ENCODE peak calls at places on chromosomes 7 and 10, in six cellular contexts. E, C, Q, O, Z and M are unnamed samples.

GRCh38 chr10:29158066-29158465 is 130.8 kb upstream of the LYZL1 start:
- DNase-seq in E (no peak), Q (no peak), Z (no peak), O (no peak), C (no peak), M (no peak)

GRCh38 chr7:7793921-7794320 is 75.5 kb upstream of the RPA3 start:
- DNase-seq in O (no peak), Z (no peak), Q (peak), E (no peak), C (no peak), M (no peak)

GRCh38 chr7:69256634-69257081 is 341.6 kb upstream of the AUTS2 start:
- DNase-seq in Q (no peak), E (peak), Z (no peak), O (no peak), C (no peak), M (no peak)

GRCh38 chr7:123537026-123537642 is 2.7 kb upstream of the IQUB start:
- DNase-seq in Z (peak), O (no peak), Q (peak), E (no peak), C (no peak), M (no peak)

GRCh38 chr7:114413741-114414140 is 874 bp upstream of the FOXP2 start:
- DNase-seq in C (no peak), O (no peak), Z (no peak), Q (peak), E (no peak), M (no peak)

GRCh38 chr10:17910144-17910789 is 41.5 kb upstream of the SLC39A12 start:
- DNase-seq in Z (peak), E (no peak), O (no peak), C (no peak), Q (peak), M (peak)

GRCh38 chr10:93745411-93746065 is 12.2 kb upstream of the LGI1 start:
- DNase-seq in C (no peak), Q (peak), Z (no peak), O (no peak), E (no peak), M (peak)

GRCh38 chr7:135748770-135749169 is at the start of gene FAM180A:
- DNase-seq in O (no peak), C (no peak), Q (peak), Z (no peak), E (peak), M (peak)

GRCh38 chr10:5895804-5896203 is 5.8 kb downstream of the FBH1 start:
- DNase-seq in C (no peak), Z (no peak), O (no peak), Q (no peak), E (no peak), M (no peak)

GRCh38 chr7:28470344-28470743 is 58.0 kb downstream of the CREB5 start:
- DNase-seq in Z (no peak), C (no peak), Q (no peak), E (no peak), O (no peak), M (no peak)

GRCh38 chr7:117338020-117338419 is 15.2 kb upstream of the WNT2 start:
- DNase-seq in Q (peak), Z (no peak), C (no peak), E (no peak), O (no peak), M (no peak)

GRCh38 chr10:60728056-60728455 is 50.2 kb upstream of the CDK1 start:
- DNase-seq in Z (no peak), E (no peak), Q (no peak), C (no peak), O (no peak), M (no peak)

GRCh38 chr7:79988642-79989041 is 146.0 kb upstream of the GNAI1 start:
- DNase-seq in O (no peak), E (no peak), Z (no peak), C (no peak), Q (peak), M (no peak)

GRCh38 chr10:5568984-5569383 is 44.2 kb downstream of the CALML3 start:
- DNase-seq in E (no peak), Z (no peak), Q (no peak), C (no peak), O (no peak), M (no peak)

GRCh38 chr7:123824754-123825067 is 20.3 kb upstream of the HYAL4 start:
- DNase-seq in E (no peak), C (no peak), O (no peak), Z (peak), Q (no peak), M (no peak)

GRCh38 chr7:149856-150636 is 42.3 kb upstream of the FAM20C start:
- DNase-seq in Z (peak), O (peak), Q (no peak), E (peak), C (peak), M (peak)

GRCh38 chr7:123367508-123368122 is 166.8 kb downstream of the IQUB start:
- DNase-seq in O (no peak), Z (peak), Q (peak), C (no peak), E (no peak), M (no peak)

GRCh38 chr7:142445019-142445686 is 187.3 kb upstream of the PRSS58 start:
- DNase-seq in E (no peak), Z (no peak), C (no peak), Q (no peak), O (no peak), M (no peak)

GRCh38 chr7:142890838-142891485 is 5.4 kb upstream of the TRPV6 start:
- DNase-seq in E (no peak), Z (no peak), Q (no peak), C (no peak), O (no peak), M (no peak)

GRCh38 chr10:119509909-119510451 is 32.5 kb downstream of the RGS10 start:
- DNase-seq in C (no peak), O (no peak), Z (no peak), Q (no peak), E (peak), M (peak)

GRCh38 chr7:11341285-11341944 is 367.7 kb downstream of the PHF14 start:
- DNase-seq in E (no peak), Z (peak), Q (peak), O (no peak), C (no peak), M (no peak)

GRCh38 chr7:92606985-92607384 is 16.8 kb upstream of the FAM133B start:
- DNase-seq in E (no peak), Q (no peak), C (no peak), O (no peak), Z (no peak), M (no peak)

GRCh38 chr7:95684037-95684436 is 87.7 kb upstream of the PDK4 start:
- DNase-seq in E (no peak), Q (peak), O (no peak), Z (peak), C (no peak), M (no peak)

GRCh38 chr7:38382627-38383026 is 109.2 kb upstream of the TARP start:
- DNase-seq in E (no peak), O (no peak), C (no peak), Z (no peak), Q (peak), M (peak)

GRCh38 chr7:80640841-80641240 is 2.4 kb downstream of the CD36 start:
- DNase-seq in O (no peak), E (no peak), C (no peak), Z (no peak), Q (peak), M (peak)